ENCODE peak calls at places on chromosomes 3 and 15, in nine cellular contexts. H is H1, K is SK-N-SH, M is esophagus muscularis mucosa, U is HepG2, G is Panc1, W is stomach, T is HCT116, N is suprapubic skin. X is an unnamed sample. For H3K4me1, the result is how much of the 10 kb centered on the place peaks cover.

GRCh38 chr3:32392530-32393302 is 1.1 kb downstream of the CMTM7 start:
- DNase-seq in H (no peak), U (no peak), W (peak), N (peak), M (no peak), K (peak), G (no peak), T (no peak), X (no peak)

GRCh38 chr3:44117239-44117638 is 124.4 kb upstream of the TOPAZ1 start:
- DNase-seq in H (no peak), K (no peak), W (no peak), N (no peak), G (no peak), T (no peak), U (no peak), M (no peak), X (no peak)

GRCh38 chr15:34336947-34337556 is 529 bp downstream of the SLC12A6 start:
- DNase-seq in G (no peak), W (no peak), M (no peak), U (no peak), N (no peak), K (no peak), H (no peak), T (no peak), X (peak)

GRCh38 chr15:69288531-69289311 is 10.0 kb upstream of the PAQR5 start:
- DNase-seq in H (no peak), M (no peak), G (no peak), T (no peak), K (no peak), N (no peak), U (no peak), W (no peak), X (no peak)

GRCh38 chr3:14201881-14202684 is 23.5 kb downstream of the LSM3 start:
- DNase-seq in M (no peak), G (no peak), N (no peak), W (no peak), K (no peak), U (peak), H (peak), T (no peak), X (no peak)

GRCh38 chr3:190088890-190089289 is 31.8 kb downstream of the P3H2 start:
- DNase-seq in H (no peak), G (no peak), W (no peak), K (no peak), U (no peak), M (no peak), T (no peak), N (no peak), X (no peak)

GRCh38 chr15:33104276-33104675 is 90.2 kb downstream of the FMN1 start:
- DNase-seq in N (no peak), W (no peak), H (no peak), G (no peak), T (peak), M (no peak), U (no peak), K (no peak), X (no peak)

GRCh38 chr15:55319537-55320325 is 709 bp downstream of the PIGB start:
- DNase-seq in K (no peak), M (no peak), T (no peak), W (peak), N (no peak), H (no peak), G (no peak), U (no peak), X (no peak)

GRCh38 chr3:114707225-114707860 is 413.5 kb downstream of the TIGIT start:
- DNase-seq in N (no peak), W (no peak), U (peak), K (no peak), G (no peak), H (no peak), T (peak), M (no peak), X (no peak)

GRCh38 chr15:92714071-92714456 is 58.5 kb upstream of the FAM174B start:
- DNase-seq in T (no peak), K (peak), W (no peak), N (no peak), M (no peak), U (no peak), G (no peak), H (no peak), X (no peak)

GRCh38 chr3:9715127-9715526 is 11.5 kb downstream of the CPNE9 start:
- DNase-seq in N (no peak), H (peak), K (no peak), M (no peak), T (peak), G (no peak), W (no peak), U (no peak), X (no peak)

GRCh38 chr3:86251781-86252180 is 739.2 kb downstream of the VGLL3 start:
- DNase-seq in K (no peak), N (no peak), T (no peak), M (no peak), U (no peak), H (no peak), G (no peak), W (no peak), X (no peak)

GRCh38 chr15:38461089-38461833 is 7.3 kb downstream of the FAM98B start:
- DNase-seq in G (no peak), M (no peak), K (no peak), N (no peak), W (no peak), T (no peak), H (no peak), U (no peak), X (no peak)

GRCh38 chr3:43537206-43537605 is 84.6 kb downstream of the ANO10 start:
- DNase-seq in W (no peak), G (no peak), N (no peak), K (no peak), M (no peak), T (no peak), H (no peak), U (no peak), X (no peak)

GRCh38 chr3:68403741-68404140 is 528.6 kb downstream of the TAFA4 start:
- DNase-seq in T (no peak), U (no peak), M (no peak), N (no peak), W (no peak), G (no peak), K (no peak), H (no peak), X (no peak)

GRCh38 chr3:133669949-133670524 is 8.3 kb upstream of the TOPBP1 start:
- DNase-seq in T (no peak), G (no peak), N (no peak), U (peak), W (no peak), H (no peak), K (no peak), M (no peak), X (no peak)

GRCh38 chr3:187966141-187966540 is 187.8 kb upstream of the LPP start:
- DNase-seq in M (no peak), N (no peak), T (no peak), H (no peak), U (no peak), K (no peak), G (no peak), W (no peak), X (no peak)

GRCh38 chr3:46882377-46883015 is 5.0 kb downstream of the PTH1R start:
- DNase-seq in K (peak), U (no peak), N (no peak), G (no peak), M (no peak), W (no peak), T (no peak), H (peak), X (no peak)

GRCh38 chr15:60721706-60722105 is 242.8 kb upstream of the ICE2 start:
- DNase-seq in W (no peak), N (no peak), H (no peak), M (no peak), K (no peak), T (no peak), G (no peak), U (no peak), X (no peak)

GRCh38 chr3:57227930-57228733 is 603 bp downstream of the APPL1 start:
- DNase-seq in M (no peak), H (peak), G (no peak), K (peak), U (no peak), T (no peak), N (peak), W (peak), X (peak)

GRCh38 chr15:63729115-63729884 is 104.4 kb downstream of the HERC1 start:
- DNase-seq in U (no peak), K (no peak), W (no peak), M (no peak), N (no peak), G (no peak), T (no peak), H (no peak), X (no peak)

GRCh38 chr3:100700708-100701107 is 8.6 kb upstream of the TFG start:
- DNase-seq in W (no peak), G (no peak), N (no peak), U (no peak), K (no peak), M (no peak), H (no peak), T (no peak), X (no peak)

GRCh38 chr15:45023659-45024320 is 795 bp downstream of the SORD start:
- DNase-seq in G (no peak), W (no peak), U (no peak), K (peak), H (no peak), T (no peak), N (no peak), M (no peak), X (no peak)

GRCh38 chr15:45021331-45021730 is 1.7 kb upstream of the SORD start:
- DNase-seq in G (no peak), T (no peak), U (no peak), N (no peak), M (no peak), W (peak), H (no peak), K (no peak), X (no peak)

GRCh38 chr15:45027220-45027619 is 4.2 kb downstream of the SORD start:
- DNase-seq in T (no peak), H (no peak), W (no peak), M (no peak), K (peak), N (no peak), U (no peak), G (no peak), X (no peak)

GRCh38 chr15:45026646-45027045 is 3.7 kb downstream of the SORD start:
- DNase-seq in K (peak), G (no peak), M (no peak), N (no peak), U (no peak), T (no peak), H (no peak), W (peak), X (no peak)

DNA sequence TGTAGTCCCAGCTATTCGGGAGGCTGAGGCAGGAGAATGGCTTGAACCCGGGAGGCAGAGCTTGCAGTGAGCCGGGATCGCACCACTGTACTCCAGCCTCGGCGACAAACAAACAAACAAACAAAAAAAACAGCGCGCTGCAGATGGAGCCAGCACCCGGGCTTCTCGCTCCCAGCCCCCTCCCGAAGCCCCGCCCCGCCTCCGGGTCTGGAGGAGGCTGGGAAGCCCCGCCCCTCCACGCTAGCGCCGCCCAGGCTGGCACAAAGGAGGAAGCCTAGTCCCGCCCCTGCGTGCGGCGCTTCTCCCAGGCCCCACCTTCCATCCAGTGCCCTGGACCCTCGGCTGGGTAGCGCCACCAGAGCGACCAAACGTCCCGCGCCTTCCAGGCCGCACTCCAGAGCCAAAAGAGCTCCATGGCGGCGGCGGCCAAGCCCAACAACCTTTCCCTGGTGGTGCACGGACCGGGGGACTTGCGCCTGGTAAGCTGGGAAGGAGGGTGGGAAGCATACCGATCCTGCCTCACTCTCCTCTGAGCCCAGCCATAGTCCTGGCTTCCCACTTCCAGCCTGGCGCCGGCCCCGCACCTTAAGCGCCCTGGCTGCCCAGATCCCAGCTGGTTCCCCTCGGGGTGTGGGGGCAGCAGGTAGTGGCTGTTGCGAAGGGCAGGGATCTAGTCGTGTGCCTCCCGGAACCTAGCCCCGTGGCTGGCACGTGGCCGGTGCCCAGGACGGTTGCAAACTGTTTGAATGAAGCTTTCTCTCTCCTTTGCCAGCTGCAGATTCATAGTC is at the start of gene SORD:
- DNase-seq in G (no peak), W (peak), T (peak), M (peak), N (peak), K (peak), U (peak), H (peak), X (peak)
- TF ChIP-seq POLR2AphosphoS5 in G (peak), W (peak), T (peak), M (peak), N (no peak), K (peak), U (peak), H (peak), X (peak)

DNA sequence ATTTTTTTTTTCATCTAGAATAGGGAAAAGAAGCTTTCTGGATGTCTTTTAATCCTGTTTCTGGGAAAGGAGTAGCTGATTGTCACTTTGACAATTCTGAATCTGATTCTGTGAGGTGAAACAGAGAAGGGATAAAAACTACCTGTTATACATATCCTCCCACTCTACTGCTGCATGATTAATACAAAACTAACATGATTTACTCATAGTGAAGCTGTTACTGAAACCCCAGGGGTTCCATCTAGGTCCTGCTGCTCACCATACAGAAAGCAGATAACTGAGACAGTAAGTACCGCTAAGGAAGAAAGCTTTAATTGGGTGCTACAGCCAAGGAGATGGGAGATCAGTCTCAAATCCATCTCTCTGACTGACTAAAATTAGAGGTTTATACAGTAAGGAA is 610.9 kb upstream of the ALCAM start:
- DNase-seq in U (no peak), H (no peak), K (no peak), T (no peak), N (no peak), M (no peak), G (no peak), W (no peak), X (no peak)
- H3K4me3 ChIP-seq in U (no peak), H (no peak), K (no peak), T (no peak), N (no peak), M (no peak), G (no peak), W (no peak), X (no peak)

GRCh38 chr3:112776836-112777235 is 69.8 kb downstream of the CD200R1L start:
- DNase-seq in G (no peak), N (no peak), T (no peak), K (no peak), H (no peak), U (no peak), W (no peak), M (no peak), X (no peak)

GRCh38 chr3:112773864-112774263 is 72.8 kb downstream of the CD200R1L start:
- DNase-seq in W (peak), N (no peak), K (no peak), H (no peak), T (no peak), M (no peak), U (no peak), G (peak), X (no peak)

GRCh38 chr3:112775011-112775742 is 71.5 kb downstream of the CD200R1L start:
- DNase-seq in T (no peak), K (no peak), N (no peak), M (no peak), W (no peak), G (no peak), U (no peak), H (no peak), X (no peak)

GRCh38 chr3:112774293-112774926 is 72.3 kb downstream of the CD200R1L start:
- DNase-seq in U (no peak), M (no peak), K (no peak), W (no peak), N (no peak), H (no peak), T (no peak), G (peak), X (no peak)

DNA sequence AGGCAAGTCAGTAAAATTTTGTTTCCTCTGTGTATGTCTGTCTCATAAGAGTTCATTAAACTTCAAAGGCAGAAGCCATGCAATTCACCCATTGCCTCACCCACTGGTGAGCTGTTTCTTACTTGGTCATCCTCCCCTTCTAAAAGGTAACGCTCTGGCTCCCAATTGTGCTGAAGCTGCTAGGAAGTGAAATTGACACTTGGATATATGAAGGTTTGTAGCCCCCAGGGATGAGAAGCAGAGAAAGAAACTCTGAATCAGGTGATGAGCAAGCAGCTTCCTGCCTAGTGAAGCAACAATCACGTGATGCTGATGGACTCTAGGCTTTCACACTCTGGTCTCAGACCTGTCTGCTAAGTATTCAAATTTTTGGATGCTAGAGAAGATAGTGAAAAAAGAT is 70.7 kb downstream of the CD200R1L start:
- DNase-seq in M (no peak), T (no peak), W (no peak), N (no peak), G (no peak), U (no peak), K (no peak), H (no peak), X (no peak)
- H3K4me1 ChIP-seq in M (under half), T (under half), W (under half), N (half or more), G (under half), U (under half), K (under half), H (under half), X (half or more)

DNA sequence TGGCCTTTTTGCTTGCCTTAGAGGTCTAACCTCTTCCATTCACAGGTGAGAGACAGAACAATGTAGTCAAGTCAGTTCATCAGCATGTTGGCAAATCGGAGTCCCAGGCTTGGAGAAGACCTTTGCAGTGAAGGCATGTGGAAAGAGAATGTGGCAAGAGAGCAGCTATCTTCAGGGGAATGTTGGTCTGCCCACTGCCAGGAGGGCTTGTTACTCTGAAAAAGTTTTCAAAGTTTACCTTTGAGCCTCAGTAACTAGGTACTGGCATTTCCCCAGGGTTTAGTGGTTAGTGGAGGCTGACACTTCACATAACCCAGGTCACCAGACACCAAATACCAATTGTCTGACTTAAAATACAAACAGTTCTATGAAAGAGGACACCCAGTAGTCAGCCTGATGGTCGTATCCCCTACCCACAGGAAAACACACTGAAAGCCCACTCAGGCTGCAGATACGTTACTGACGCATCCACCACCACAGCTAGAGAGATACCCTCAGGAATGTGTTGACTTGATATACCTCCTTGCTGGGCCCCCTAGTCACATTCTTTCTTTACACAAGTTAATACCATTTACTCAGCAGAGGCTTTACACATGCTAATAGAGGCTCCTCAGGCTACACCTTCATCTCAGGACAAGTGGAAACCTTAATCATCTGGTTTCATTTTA is 9.7 kb upstream of the ARID3B start:
- DNase-seq in U (peak), N (no peak), K (no peak), T (no peak), W (no peak), M (no peak), G (peak), H (peak), X (no peak)
- TF ChIP-seq POLR2AphosphoS5 in U (no peak), N (no peak), K (peak), T (no peak), W (no peak), M (no peak), G (no peak), H (peak), X (no peak)

GRCh38 chr3:129577356-129577755 is 29.1 kb downstream of the PLXND1 start:
- DNase-seq in K (peak), U (no peak), N (no peak), G (no peak), T (no peak), H (no peak), M (no peak), W (no peak), X (peak)

GRCh38 chr3:129574206-129574605 is 31.2 kb downstream of the H1-8 start:
- DNase-seq in N (no peak), H (no peak), K (no peak), U (no peak), M (no peak), T (no peak), W (no peak), G (no peak), X (no peak)

GRCh38 chr3:129576514-129577345 is 29.7 kb downstream of the PLXND1 start:
- DNase-seq in H (no peak), U (peak), N (no peak), M (no peak), K (no peak), G (no peak), T (no peak), W (peak), X (peak)

GRCh38 chr3:129575233-129575986 is 31.1 kb downstream of the PLXND1 start:
- DNase-seq in H (no peak), T (no peak), U (no peak), W (no peak), N (no peak), G (no peak), M (no peak), K (no peak), X (no peak)

GRCh38 chr3:129575987-129576364 is 30.5 kb downstream of the PLXND1 start:
- DNase-seq in W (no peak), N (no peak), T (no peak), M (no peak), G (no peak), U (no peak), H (no peak), K (no peak), X (no peak)
- H3K4me3 ChIP-seq in W (no peak), N (no peak), T (no peak), M (no peak), G (no peak), U (no peak), H (no peak), K (no peak), X (no peak)

GRCh38 chr3:111936191-111936841 is 42.5 kb upstream of the ABHD10 start:
- DNase-seq in K (no peak), M (no peak), N (no peak), G (no peak), U (no peak), W (no peak), H (no peak), T (peak), X (no peak)

GRCh38 chr3:111932962-111933361 is 45.9 kb upstream of the ABHD10 start:
- DNase-seq in U (no peak), M (no peak), G (no peak), T (no peak), W (no peak), H (no peak), N (no peak), K (no peak), X (no peak)

DNA sequence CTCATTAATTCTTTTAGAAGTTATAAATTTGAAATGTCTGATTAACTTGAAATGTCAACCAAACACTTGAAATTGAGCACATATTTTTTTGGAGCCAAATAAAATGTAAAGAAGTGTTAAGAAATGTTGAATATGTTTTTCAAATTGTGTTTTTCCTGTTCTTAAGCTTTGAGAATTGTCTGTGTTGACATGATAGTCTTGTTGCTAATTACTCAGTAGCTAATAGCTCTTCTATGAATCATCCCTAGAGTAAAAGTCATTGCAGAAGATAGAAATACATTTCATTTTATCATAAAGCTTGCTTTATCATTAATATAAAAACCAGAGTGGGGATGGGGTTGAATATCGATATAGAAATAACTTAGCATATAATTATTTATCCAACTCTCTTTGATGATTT is 41.9 kb upstream of the ABHD10 start:
- DNase-seq in N (no peak), U (no peak), W (no peak), M (no peak), G (no peak), H (no peak), T (no peak), K (no peak), X (no peak)
- H3K4me1 ChIP-seq in N (under half), U (under half), W (under half), M (under half), G (under half), H (under half), T (half or more), K (under half), X (under half)

X was measured in spleen.